ENCODE peak calls at places on chromosomes 12 and 14, in six cellular contexts. A is uterus; M is thyroid gland; D is type B pancreatic cell; Q is left ventricle myocardium inferior; R is CD4-positive, alpha-beta T cell. S is an unnamed sample.

GRCh38 chr12:95257541-95257940 is 39.9 kb downstream of the VEZT start:
- DNase-seq in A (no peak), M (no peak), D (no peak), Q (no peak), R (no peak), S (no peak)

GRCh38 chr14:73958591-73958990 is 8.5 kb downstream of the COQ6 start:
- DNase-seq in A (no peak), M (no peak), D (no peak), Q (no peak), R (no peak), S (no peak)

GRCh38 chr12:129531004-129531403 is 372.8 kb downstream of the TMEM132D start:
- DNase-seq in A (no peak), M (no peak), D (no peak), Q (no peak), R (no peak), S (no peak)

GRCh38 chr12:46450279-46450748 is 77.7 kb upstream of the SLC38A2 start:
- DNase-seq in A (peak), M (peak), D (no peak), Q (peak), R (no peak), S (no peak)

GRCh38 chr12:49868952-49869815 is 26.3 kb upstream of the BCDIN3D start:
- DNase-seq in A (peak), M (peak), D (no peak), Q (peak), R (no peak), S (peak)

GRCh38 chr14:101364503-101365328 is 196.6 kb upstream of the DIO3 start:
- DNase-seq in A (peak), M (peak), D (no peak), Q (no peak), R (no peak), S (no peak)

GRCh38 chr12:3236345-3237153 is 159.4 kb downstream of the TSPAN9 start:
- DNase-seq in A (peak), M (no peak), D (no peak), Q (no peak), R (no peak), S (peak)

GRCh38 chr14:104095426-104096310 is 10.2 kb downstream of the ASPG start:
- DNase-seq in A (no peak), M (no peak), D (no peak), Q (no peak), R (no peak), S (no peak)

GRCh38 chr12:56034586-56035332 is 7.0 kb upstream of the RPS26 start:
- DNase-seq in A (no peak), M (no peak), D (no peak), Q (no peak), R (no peak), S (no peak)

GRCh38 chr14:106506901-106507305 is 980.5 kb downstream of the TMEM121 start:
- DNase-seq in A (no peak), M (no peak), D (no peak), Q (no peak), R (peak), S (no peak)

GRCh38 chr14:78758333-78758732 is 588.2 kb downstream of the NRXN3 start:
- DNase-seq in A (no peak), M (peak), D (no peak), Q (no peak), R (no peak), S (peak)

GRCh38 chr12:87756111-87756510 is 273.1 kb downstream of the C12orf50 start:
- DNase-seq in A (no peak), M (no peak), D (no peak), Q (no peak), R (no peak), S (no peak)

GRCh38 chr12:94020335-94020734 is 128.0 kb upstream of the PLXNC1 start:
- DNase-seq in A (no peak), M (no peak), D (no peak), Q (no peak), R (no peak), S (no peak)

GRCh38 chr14:91127411-91127810 is 13.5 kb downstream of the DGLUCY start:
- DNase-seq in A (no peak), M (peak), D (peak), Q (peak), R (no peak), S (no peak)

GRCh38 chr12:67747869-67748760 is 99.6 kb downstream of the DYRK2 start:
- DNase-seq in A (no peak), M (peak), D (no peak), Q (no peak), R (no peak), S (peak)

GRCh38 chr14:68927956-68928675 is 51.0 kb downstream of the ACTN1 start:
- DNase-seq in A (no peak), M (no peak), D (no peak), Q (no peak), R (no peak), S (no peak)

GRCh38 chr14:23364164-23364571 is 804 bp downstream of the EFS start:
- DNase-seq in A (peak), M (peak), D (no peak), Q (no peak), R (no peak), S (peak)

GRCh38 chr12:49843871-49844437 is 1.0 kb upstream of the BCDIN3D start:
- DNase-seq in A (no peak), M (no peak), D (no peak), Q (no peak), R (no peak), S (no peak)

GRCh38 chr12:40146800-40147797 is 41.2 kb upstream of the SLC2A13 start:
- DNase-seq in A (no peak), M (peak), D (no peak), Q (no peak), R (no peak), S (no peak)

GRCh38 chr12:131039551-131039950 is 85.8 kb downstream of the ADGRD1 start:
- DNase-seq in A (no peak), M (no peak), D (no peak), Q (no peak), R (no peak), S (no peak)

GRCh38 chr12:24280085-24280842 is 330.8 kb upstream of the SOX5 start:
- DNase-seq in A (no peak), M (no peak), D (no peak), Q (no peak), R (no peak), S (no peak)

GRCh38 chr14:74934476-74935339 is 11.6 kb upstream of the RPS6KL1 start:
- DNase-seq in A (no peak), M (peak), D (no peak), Q (peak), R (no peak), S (no peak)

DNA sequence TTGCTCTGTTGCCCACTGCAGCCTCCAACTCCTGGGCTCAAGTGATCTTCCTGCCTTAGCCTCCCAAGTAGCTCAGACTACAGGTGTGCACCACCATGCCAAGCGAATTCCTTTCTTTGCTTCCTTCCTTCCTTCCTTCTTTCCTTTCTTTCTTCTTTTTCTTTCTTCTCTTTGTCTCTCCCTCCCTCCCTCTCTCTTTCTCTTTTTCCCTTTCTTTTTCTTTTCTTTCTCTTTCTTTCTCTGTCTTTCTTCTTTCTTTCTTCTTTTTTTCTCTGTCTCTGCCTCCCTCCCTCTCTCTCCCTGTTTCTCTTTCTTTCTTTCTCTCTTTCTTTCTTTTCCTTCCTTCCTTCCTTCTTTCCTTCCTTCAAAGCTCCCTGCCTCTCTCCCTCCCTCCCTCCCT is 52.9 kb downstream of the LGMN start:
- DNase-seq in A (no peak), M (no peak), D (no peak), Q (no peak), R (no peak), S (no peak)
- TF ChIP-seq CTCF in A (no peak), M (no peak), D (no peak), Q (no peak), R (no peak), S (no peak)

GRCh38 chr12:18583655-18584054 is 154.2 kb downstream of the PLCZ1 start:
- DNase-seq in A (no peak), M (no peak), D (no peak), Q (no peak), R (no peak), S (no peak)

GRCh38 chr12:18591473-18591872 is 146.3 kb downstream of the PLCZ1 start:
- DNase-seq in A (no peak), M (no peak), D (no peak), Q (no peak), R (no peak), S (no peak)

DNA sequence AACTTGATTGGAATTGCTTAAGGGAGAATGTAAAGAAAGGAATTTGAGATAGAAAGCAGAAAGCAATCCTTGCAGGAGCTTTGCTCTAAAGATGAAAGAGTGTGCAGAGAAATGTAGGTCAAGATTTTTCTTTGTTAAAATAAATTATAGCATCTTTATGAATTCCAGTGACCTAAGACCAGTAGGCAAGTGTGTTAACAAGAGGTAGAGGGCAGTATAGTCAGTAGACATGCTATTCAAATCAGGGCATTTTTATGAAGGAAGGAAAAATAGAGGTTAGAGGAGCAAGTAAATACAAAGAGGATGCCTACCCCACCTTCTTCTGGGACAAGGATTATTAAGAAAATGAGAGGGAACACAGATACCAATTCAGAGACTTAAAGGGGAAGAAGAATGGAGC is 148.5 kb downstream of the PLCZ1 start:
- DNase-seq in A (no peak), M (no peak), D (no peak), Q (no peak), R (no peak), S (peak)
- TF ChIP-seq CTCF in A (no peak), M (no peak), D (no peak), Q (no peak), R (no peak), S (peak)

GRCh38 chr14:95025941-95026340 is 131.4 kb downstream of the DICER1 start:
- DNase-seq in A (no peak), M (no peak), D (no peak), Q (no peak), R (no peak), S (no peak)

GRCh38 chr14:95025218-95025617 is 132.1 kb downstream of the DICER1 start:
- DNase-seq in A (no peak), M (no peak), D (no peak), Q (no peak), R (no peak), S (no peak)

GRCh38 chr14:95024380-95024779 is 132.9 kb downstream of the DICER1 start:
- DNase-seq in A (no peak), M (no peak), D (no peak), Q (no peak), R (no peak), S (no peak)

GRCh38 chr14:95023886-95024285 is 133.4 kb downstream of the DICER1 start:
- DNase-seq in A (no peak), M (no peak), D (no peak), Q (no peak), R (no peak), S (no peak)

DNA sequence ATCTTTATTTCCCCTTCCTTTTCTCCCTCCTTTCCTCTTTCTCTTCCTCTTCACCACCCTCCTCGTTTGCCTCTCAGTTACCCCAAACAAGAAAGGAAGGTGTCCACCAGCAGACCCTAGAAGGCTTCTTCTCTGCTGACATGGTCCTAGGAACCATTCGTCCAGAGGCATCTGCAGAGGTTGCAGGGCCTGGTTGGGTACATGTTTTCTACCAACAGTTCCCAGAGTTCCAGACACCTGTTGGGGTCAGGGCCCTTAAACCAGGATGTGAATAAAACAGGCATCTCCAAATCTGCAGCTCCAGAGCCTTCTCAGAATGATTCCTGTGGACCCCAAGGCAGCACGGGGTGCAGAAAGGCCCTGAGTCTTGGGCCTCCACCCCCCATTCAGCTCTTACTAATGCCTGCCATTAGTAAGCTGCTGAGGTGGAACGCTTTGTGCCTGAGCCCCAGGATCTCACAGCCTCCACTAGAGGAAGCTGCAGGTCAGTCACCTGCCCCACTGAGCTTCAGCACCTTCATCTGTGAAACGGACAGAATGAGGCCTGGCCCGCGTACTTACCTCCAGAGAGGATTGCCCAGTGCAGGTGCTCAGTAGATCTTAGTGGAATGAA is 130.4 kb downstream of the DICER1 start:
- DNase-seq in A (no peak), M (no peak), D (no peak), Q (no peak), R (no peak), S (no peak)
- TF ChIP-seq CTCF in A (no peak), M (no peak), D (no peak), Q (no peak), R (no peak), S (no peak)

GRCh38 chr12:51419473-51420228 is 5.0 kb upstream of the SLC4A8 start:
- DNase-seq in A (no peak), M (no peak), D (no peak), Q (no peak), R (no peak), S (peak)
- TF ChIP-seq CTCF in A (no peak), M (no peak), D (peak), Q (no peak), R (no peak), S (peak)

GRCh38 chr14:56339855-56340701 is 221.9 kb downstream of the PELI2 start:
- DNase-seq in A (peak), M (peak), D (no peak), Q (peak), R (peak), S (peak)
- TF ChIP-seq CTCF in A (peak), M (peak), D (peak), Q (peak), R (peak), S (peak)

GRCh38 chr14:37145395-37145794 is 27.0 kb downstream of the SLC25A21 start:
- DNase-seq in A (no peak), M (no peak), D (no peak), Q (no peak), R (no peak), S (peak)

GRCh38 chr14:37153483-37153882 is 18.9 kb downstream of the SLC25A21 start:
- DNase-seq in A (no peak), M (no peak), D (no peak), Q (no peak), R (no peak), S (no peak)

GRCh38 chr14:37147310-37147875 is 25.0 kb downstream of the SLC25A21 start:
- DNase-seq in A (no peak), M (no peak), D (no peak), Q (no peak), R (no peak), S (no peak)

GRCh38 chr14:37153005-37153404 is 19.4 kb downstream of the SLC25A21 start:
- DNase-seq in A (no peak), M (no peak), D (no peak), Q (no peak), R (no peak), S (no peak)

GRCh38 chr14:37150414-37150813 is 22.0 kb downstream of the SLC25A21 start:
- DNase-seq in A (no peak), M (no peak), D (no peak), Q (no peak), R (no peak), S (peak)
- TF ChIP-seq CTCF in A (peak), M (peak), D (peak), Q (peak), R (no peak), S (peak)

GRCh38 chr12:51421266-51421884 is 3.3 kb upstream of the SLC4A8 start:
- DNase-seq in A (no peak), M (peak), D (no peak), Q (no peak), R (peak), S (peak)

GRCh38 chr12:51429705-51430104 is 5.1 kb downstream of the SLC4A8 start:
- DNase-seq in A (no peak), M (no peak), D (no peak), Q (no peak), R (no peak), S (no peak)

GRCh38 chr12:51424094-51424661 is 453 bp upstream of the SLC4A8 start:
- DNase-seq in A (no peak), M (no peak), D (no peak), Q (no peak), R (no peak), S (no peak)

GRCh38 chr12:51428256-51428655 is 3.6 kb downstream of the SLC4A8 start:
- DNase-seq in A (no peak), M (no peak), D (no peak), Q (no peak), R (no peak), S (no peak)

GRCh38 chr12:51424662-51425539 is at the start of gene SLC4A8:
- DNase-seq in A (peak), M (peak), D (peak), Q (peak), R (peak), S (peak)
- TF ChIP-seq CTCF in A (peak), M (peak), D (peak), Q (peak), R (peak), S (peak)